ENCODE peak calls at places on chromosomes 13 and 19, in four cellular contexts. K, V, M and P are unnamed samples.

GRCh38 chr13:108426893-108427292 is 157.4 kb downstream of the TNFSF13B start:
- DNase-seq in K (no peak), V (no peak), M (no peak), P (no peak)

GRCh38 chr19:44603201-44603945 is 10.0 kb upstream of the IGSF23 start:
- DNase-seq in K (no peak), V (no peak), M (no peak), P (peak)

GRCh38 chr13:88908896-88909535 is 1237.8 kb downstream of the SLITRK5 start:
- DNase-seq in K (no peak), V (no peak), M (no peak), P (peak)

GRCh38 chr19:801861-802496 is 4.7 kb downstream of the PTBP1 start:
- DNase-seq in K (no peak), V (no peak), M (no peak), P (no peak)

GRCh38 chr19:14139944-14140343 is 3.6 kb upstream of the ASF1B start:
- DNase-seq in K (no peak), V (no peak), M (no peak), P (peak)

GRCh38 chr19:45772130-45772880 is 3.3 kb upstream of the SIX5 start:
- DNase-seq in K (no peak), V (no peak), M (no peak), P (no peak)

GRCh38 chr13:112619730-112620639 is 32.0 kb upstream of the TUBGCP3 start:
- DNase-seq in K (no peak), V (no peak), M (no peak), P (no peak)

GRCh38 chr13:69935043-69935442 is 172.6 kb upstream of the ATXN8OS start:
- DNase-seq in K (peak), V (no peak), M (no peak), P (peak)

GRCh38 chr19:5436101-5436947 is 18.9 kb upstream of the ZNRF4 start:
- DNase-seq in K (no peak), V (no peak), M (no peak), P (no peak)

GRCh38 chr13:99192480-99192879 is 8.2 kb upstream of the UBAC2 start:
- DNase-seq in K (no peak), V (no peak), M (no peak), P (no peak)

GRCh38 chr13:30510811-30511371 is 45.2 kb upstream of the HMGB1 start:
- DNase-seq in K (no peak), V (no peak), M (no peak), P (no peak)

GRCh38 chr13:97134364-97135095 is 87.6 kb upstream of the MBNL2 start:
- DNase-seq in K (no peak), V (no peak), M (no peak), P (no peak)

GRCh38 chr19:5850743-5851293 is 431 bp downstream of the FUT3 start:
- DNase-seq in K (no peak), V (no peak), M (no peak), P (peak)

GRCh38 chr13:107900775-107901174 is 314.6 kb downstream of the LIG4 start:
- DNase-seq in K (no peak), V (no peak), M (no peak), P (peak)

GRCh38 chr13:113937073-113937472 is 36.8 kb downstream of the C13orf46 start:
- DNase-seq in K (no peak), V (no peak), M (no peak), P (no peak)

GRCh38 chr13:110523838-110524237 is 37.7 kb downstream of the RAB20 start:
- DNase-seq in K (no peak), V (no peak), M (no peak), P (no peak)

GRCh38 chr19:50686310-50687032 is 33.1 kb downstream of the SHANK1 start:
- DNase-seq in K (no peak), V (no peak), M (no peak), P (no peak)

GRCh38 chr19:19406878-19407639 is 1.6 kb downstream of the GATAD2A start:
- DNase-seq in K (peak), V (no peak), M (peak), P (peak)

GRCh38 chr19:50046649-50047503 is 21.1 kb downstream of the ZNF473 start:
- DNase-seq in K (no peak), V (no peak), M (peak), P (no peak)

GRCh38 chr13:98450012-98450411 is 126.9 kb downstream of the STK24 start:
- DNase-seq in K (no peak), V (no peak), M (no peak), P (no peak)

GRCh38 chr19:50911206-50912101 is at the start of gene KLK4:
- DNase-seq in K (no peak), V (no peak), M (no peak), P (no peak)

GRCh38 chr19:340620-341385 is 3.8 kb downstream of the MIER2 start:
- DNase-seq in K (no peak), V (no peak), M (no peak), P (no peak)

GRCh38 chr19:7734220-7735203 is 2.6 kb upstream of the CLEC4G start:
- DNase-seq in K (no peak), V (no peak), M (no peak), P (peak)

GRCh38 chr13:20254076-20254475 is 22.0 kb upstream of the GJB6 start:
- DNase-seq in K (no peak), V (no peak), M (no peak), P (no peak)

GRCh38 chr13:51222510-51223283 is 499 bp downstream of the FAM124A start:
- DNase-seq in K (no peak), V (no peak), M (no peak), P (no peak)

GRCh38 chr19:15829786-15830185 is 14.3 kb upstream of the OR10H1 start:
- DNase-seq in K (no peak), V (no peak), M (no peak), P (no peak)

GRCh38 chr13:25881946-25882574 is 169.8 kb downstream of the SHISA2 start:
- DNase-seq in K (no peak), V (no peak), M (no peak), P (no peak)

DNA sequence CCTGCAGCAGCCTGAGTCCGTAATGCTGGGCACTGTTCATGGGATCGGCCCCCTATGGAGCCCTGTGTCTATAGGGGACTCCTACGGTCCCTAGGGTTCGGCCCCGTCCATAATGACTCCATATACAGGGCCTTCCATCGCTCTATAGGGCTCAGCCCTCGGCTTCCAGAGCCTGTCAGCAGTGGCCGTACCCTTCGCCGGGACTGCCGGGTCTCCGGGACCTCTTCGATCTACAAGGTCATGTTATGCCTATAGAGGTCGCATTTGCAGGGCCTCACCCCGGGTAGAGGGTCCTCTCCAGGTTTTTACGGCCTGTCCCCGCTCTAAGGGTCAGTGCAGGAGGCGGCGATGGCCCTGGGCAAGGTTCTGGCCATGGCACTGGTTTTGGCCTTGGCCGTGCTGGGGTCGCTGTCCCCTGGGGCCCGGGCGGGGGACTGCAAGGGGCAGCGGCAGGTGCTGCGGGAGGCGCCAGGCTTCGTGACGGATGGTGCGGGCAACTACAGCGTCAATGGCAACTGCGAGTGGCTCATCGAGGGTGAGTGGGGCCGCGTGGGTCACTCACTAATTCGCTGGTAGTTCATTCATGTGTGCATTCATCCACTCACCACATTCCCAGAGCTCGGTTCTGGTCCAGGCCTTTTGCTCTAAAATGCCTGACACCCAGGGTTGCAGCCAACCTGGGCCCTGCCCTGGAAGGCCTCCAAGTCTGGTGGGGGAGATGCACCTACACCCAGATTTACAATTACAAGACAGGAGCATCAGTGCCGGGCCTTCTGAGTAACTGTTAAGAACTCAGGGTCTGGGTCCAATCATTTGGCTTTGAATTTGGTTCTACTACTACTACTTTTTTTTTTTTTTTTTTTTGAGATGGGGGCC is 699 bp downstream of the MEGF8 start:
- DNase-seq in K (peak), V (no peak), M (peak), P (no peak)
- TF ChIP-seq CTCF in K (peak), V (no peak), M (peak), P (peak)

DNA sequence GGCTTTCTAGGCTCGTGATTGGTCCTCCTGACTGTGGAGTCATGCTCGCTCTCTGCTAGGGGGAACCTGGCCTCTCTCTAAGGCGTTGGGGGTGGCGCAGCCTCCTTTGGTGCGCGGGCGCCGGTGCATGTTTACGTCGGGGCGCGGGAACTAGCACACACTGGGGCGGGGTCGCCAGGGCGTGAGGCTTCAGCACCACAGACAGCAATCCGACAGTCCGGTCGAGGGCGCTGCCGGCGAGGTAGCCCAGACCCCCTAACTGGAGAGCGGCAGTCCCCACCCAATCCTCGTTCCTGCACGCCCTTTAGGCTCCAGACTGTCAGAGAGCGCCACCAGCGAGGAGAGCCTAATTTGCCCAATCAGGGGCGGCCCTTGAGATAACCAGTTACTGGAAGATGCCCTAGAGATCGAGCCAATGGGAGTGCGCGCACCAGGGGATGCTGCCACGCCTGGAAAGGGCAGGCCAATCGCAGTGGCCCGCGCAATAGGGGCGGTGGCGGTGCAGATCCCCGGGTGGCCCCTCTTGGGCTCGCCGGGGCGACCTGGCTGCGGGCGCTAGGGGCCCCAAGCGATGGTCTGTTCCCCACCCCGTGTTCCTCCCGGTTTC is 1.0 kb upstream of the ELAVL3 start:
- DNase-seq in K (peak), V (no peak), M (peak), P (no peak)
- TF ChIP-seq CTCF in K (no peak), V (no peak), M (no peak), P (no peak)

GRCh38 chr19:40228371-40228770 is 1.9 kb upstream of the CCNP start:
- DNase-seq in K (no peak), V (no peak), M (no peak), P (no peak)

GRCh38 chr19:40225440-40226305 is 816 bp downstream of the CCNP start:
- DNase-seq in K (peak), V (no peak), M (no peak), P (no peak)

GRCh38 chr19:40221858-40222619 is 3.9 kb upstream of the TTC9B start:
- DNase-seq in K (peak), V (peak), M (peak), P (peak)

GRCh38 chr19:40223135-40223822 is 3.2 kb downstream of the CCNP start:
- DNase-seq in K (no peak), V (no peak), M (peak), P (no peak)

GRCh38 chr19:40224342-40225148 is 1.9 kb downstream of the CCNP start:
- DNase-seq in K (no peak), V (no peak), M (no peak), P (peak)
- TF ChIP-seq CTCF in K (no peak), V (no peak), M (no peak), P (no peak)

DNA sequence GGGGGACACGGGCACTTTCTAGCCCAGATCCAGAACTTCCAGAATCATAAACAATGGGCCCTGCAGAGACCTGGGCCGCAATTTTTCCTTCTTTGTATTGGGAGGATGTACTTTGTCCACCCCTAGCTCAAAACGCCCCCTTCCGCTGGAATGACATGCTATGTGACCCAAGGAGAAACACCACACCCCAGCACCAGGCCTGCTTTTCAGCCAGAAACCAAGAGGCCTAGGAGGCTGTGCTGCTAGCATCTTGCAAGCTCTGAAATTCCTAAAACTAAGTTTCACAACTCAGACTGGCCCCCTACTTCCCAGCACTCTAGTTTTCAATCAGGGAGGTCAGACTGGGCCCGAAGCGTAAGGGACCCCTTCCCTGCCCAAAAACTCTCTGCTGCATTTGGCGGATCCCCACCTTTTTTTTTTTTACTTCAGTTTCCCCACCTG is 538 bp downstream of the LSM4 start:
- DNase-seq in K (peak), V (no peak), M (peak), P (peak)
- TF ChIP-seq CTCF in K (peak), V (no peak), M (no peak), P (no peak)

GRCh38 chr13:93172109-93172508 is 54.5 kb upstream of the GPC6 start:
- DNase-seq in K (no peak), V (no peak), M (no peak), P (no peak)
- TF ChIP-seq CTCF in K (no peak), V (no peak), M (no peak), P (no peak)

GRCh38 chr13:37769545-37769944 is 100.0 kb downstream of the TRPC4 start:
- DNase-seq in K (no peak), V (no peak), M (no peak), P (no peak)

DNA sequence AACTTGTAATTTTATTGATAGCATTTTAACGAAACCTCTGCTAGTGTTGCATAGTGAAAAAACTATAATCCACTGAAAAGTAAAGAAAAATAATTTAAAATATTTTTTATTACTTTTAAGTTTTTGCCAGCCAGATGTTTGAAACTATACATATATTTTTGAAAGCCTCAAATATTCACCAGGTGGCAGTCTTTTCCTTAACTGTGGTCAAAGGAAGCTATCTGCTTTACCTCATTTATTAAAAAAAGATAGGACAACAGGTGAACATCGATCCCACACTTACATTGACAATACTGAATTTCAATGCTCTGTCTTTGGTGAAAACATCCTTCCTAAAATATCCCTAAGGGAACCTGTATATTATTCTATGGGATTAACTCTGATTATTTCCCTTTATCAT is 100.5 kb downstream of the TRPC4 start:
- DNase-seq in K (no peak), V (no peak), M (no peak), P (peak)
- TF ChIP-seq CTCF in K (no peak), V (no peak), M (no peak), P (peak)

DNA sequence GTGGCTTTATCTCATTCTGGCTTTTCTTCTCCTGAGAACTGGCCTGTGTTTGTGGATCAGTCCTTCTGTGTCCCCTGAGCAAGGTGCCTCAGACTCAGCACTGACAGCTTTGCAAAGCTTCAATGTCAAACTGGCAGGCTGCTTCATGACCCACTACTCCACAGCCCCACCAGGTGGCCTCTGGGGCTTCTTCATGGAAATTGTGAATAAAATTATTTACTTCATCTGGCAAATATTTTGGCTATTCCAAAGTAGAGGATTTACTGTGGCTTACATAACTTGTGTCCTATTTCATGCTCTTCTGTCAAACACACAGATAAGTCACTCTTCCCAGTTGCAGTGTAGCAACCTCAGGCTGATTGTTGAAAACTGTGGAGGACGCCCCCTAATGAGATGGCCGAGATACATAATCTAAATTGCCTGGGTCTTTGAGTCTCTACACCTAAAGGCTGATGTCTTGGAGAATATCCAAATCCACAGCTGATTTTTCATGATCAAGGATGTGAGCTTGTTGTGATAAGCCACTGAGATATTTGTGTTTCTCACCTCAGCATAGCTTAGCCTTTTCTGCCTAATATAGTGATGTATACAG is 721.9 kb upstream of the SLC10A2 start:
- DNase-seq in K (no peak), V (no peak), M (no peak), P (peak)
- TF ChIP-seq CTCF in K (no peak), V (no peak), M (no peak), P (peak)